ENCODE peak calls at places on chromosomes 12 and 14, in five cellular contexts. F is stimulated activated CD4-positive, alpha-beta T cell treated with anti-CD3 and anti-CD28 coated beads, Interleukin-15, amount 100 ng/mL, for 1 hour; Y is fibroblast of lung; Z is stimulated activated CD8-positive, alpha-beta memory T cell treated with anti-CD3 and anti-CD28 coated beads, Interleukin-15, amount 100 ng/mL, for 24 hours; P is A172. G is an unnamed sample.

GRCh38 chr14:97021571-97022171 is 224.5 kb downstream of the VRK1 start:
- DNase-seq in P (no peak), F (no peak), Y (no peak), Z (no peak), G (no peak)

GRCh38 chr12:82121545-82121944 is 236.6 kb downstream of the CCDC59 start:
- DNase-seq in P (no peak), F (no peak), Z (no peak), Y (no peak), G (no peak)

GRCh38 chr12:64392221-64392620 is 1.7 kb upstream of the C12orf56 start:
- DNase-seq in P (peak; percentile 39), F (no peak), Z (no peak), Y (peak; percentile 69), G (no peak)

GRCh38 chr14:67221982-67222328 is 19.3 kb upstream of the PALS1 start:
- DNase-seq in Y (no peak), P (no peak), Z (no peak), F (no peak), G (no peak)

GRCh38 chr12:98757455-98757854 is 112.4 kb downstream of the APAF1 start:
- DNase-seq in F (no peak), Y (no peak), P (no peak), Z (no peak), G (no peak)

GRCh38 chr12:132264086-132265010 is 65.0 kb downstream of the GALNT9 start:
- DNase-seq in Y (no peak), F (no peak), Z (no peak), P (no peak), G (no peak)

GRCh38 chr12:75994069-75994740 is 37.4 kb downstream of the PHLDA1 start:
- DNase-seq in Y (no peak), F (no peak), P (no peak), Z (no peak), G (no peak)

GRCh38 chr12:106074706-106075392 is 63.9 kb downstream of the NUAK1 start:
- DNase-seq in F (no peak), P (peak; percentile 75), Y (peak; percentile 86), Z (no peak), G (no peak)

GRCh38 chr12:10179871-10180270 is 1.0 kb downstream of the TMEM52B start:
- DNase-seq in F (no peak), Z (no peak), Y (peak; percentile 52), P (peak; percentile 38), G (no peak)

GRCh38 chr12:111429760-111430417 is 24.2 kb downstream of the SH2B3 start:
- DNase-seq in F (peak; percentile 61), Z (no peak), P (no peak), Y (no peak), G (no peak)

G was measured in fibroblast of the conjunctiva.